ENCODE peak calls at places on chromosomes 6 and 20, in eight cellular contexts. X is GM23248, G is neural crest cell, Y is T-helper 1 cell, K is fibroblast of the conjunctiva, S is body of pancreas, R is cardiac septum, C is lung. A is an unnamed sample.

GRCh38 chr6:5012531-5012930 is 8.7 kb upstream of the RPP40 start:
- DNase-seq in X (peak), G (no peak), Y (no peak), K (no peak), S (no peak), R (no peak), C (no peak), A (no peak)

GRCh38 chr6:134517145-134517658 is 199.3 kb upstream of the SGK1 start:
- DNase-seq in X (peak), G (no peak), Y (no peak), K (peak), S (peak), R (peak), C (peak), A (peak)

GRCh38 chr6:35024601-35025054 is 116.5 kb downstream of the TCP11 start:
- DNase-seq in X (peak), G (no peak), Y (no peak), K (no peak), S (peak), R (no peak), C (peak), A (no peak)

GRCh38 chr20:17557675-17558006 is 12.2 kb upstream of the DSTN start:
- DNase-seq in X (peak), G (no peak), Y (no peak), K (no peak), S (peak), R (no peak), C (peak), A (no peak)

GRCh38 chr6:30787954-30788353 is 43.6 kb upstream of the IER3 start:
- DNase-seq in X (no peak), G (no peak), Y (no peak), K (no peak), S (no peak), R (no peak), C (no peak), A (peak)

GRCh38 chr20:52190437-52191131 is 995 bp downstream of the ZFP64 start:
- DNase-seq in X (peak), G (peak), Y (no peak), K (no peak), S (peak), R (no peak), C (no peak), A (no peak)

GRCh38 chr6:47536816-47537401 is 59.3 kb downstream of the CD2AP start:
- DNase-seq in X (no peak), G (no peak), Y (no peak), K (no peak), S (no peak), R (no peak), C (no peak), A (no peak)

GRCh38 chr6:88502391-88502790 is 336.2 kb upstream of the CNR1 start:
- DNase-seq in X (no peak), G (no peak), Y (no peak), K (no peak), S (no peak), R (no peak), C (no peak), A (no peak)

GRCh38 chr6:88856566-88856965 is 106.9 kb downstream of the RNGTT start:
- DNase-seq in X (peak), G (no peak), Y (no peak), K (no peak), S (no peak), R (no peak), C (no peak), A (no peak)

GRCh38 chr20:48901326-48901725 is 20.2 kb upstream of the ARFGEF2 start:
- DNase-seq in X (no peak), G (no peak), Y (no peak), K (no peak), S (no peak), R (no peak), C (no peak), A (no peak)

GRCh38 chr6:155954149-155954548 is 498.5 kb upstream of the NOX3 start:
- DNase-seq in X (no peak), G (no peak), Y (no peak), K (no peak), S (no peak), R (no peak), C (no peak), A (no peak)

GRCh38 chr20:63782051-63782471 is 42.5 kb downstream of the SLC2A4RG start:
- DNase-seq in X (no peak), G (no peak), Y (peak), K (no peak), S (no peak), R (no peak), C (no peak), A (no peak)

GRCh38 chr6:133551847-133552331 is 310.7 kb downstream of the EYA4 start:
- DNase-seq in X (peak), G (no peak), Y (no peak), K (peak), S (no peak), R (no peak), C (peak), A (peak)

GRCh38 chr6:107618672-107619071 is 128.8 kb downstream of the SOBP start:
- DNase-seq in X (no peak), G (no peak), Y (no peak), K (no peak), S (no peak), R (no peak), C (no peak), A (no peak)

GRCh38 chr6:13302751-13303667 is 25.3 kb downstream of the TBC1D7 start:
- DNase-seq in X (peak), G (no peak), Y (no peak), K (peak), S (no peak), R (peak), C (peak), A (peak)

GRCh38 chr6:132004668-132005067 is 53.5 kb upstream of the CCN2 start:
- DNase-seq in X (no peak), G (no peak), Y (no peak), K (no peak), S (no peak), R (no peak), C (no peak), A (no peak)

GRCh38 chr6:14021449-14021848 is 96.1 kb upstream of the CD83 start:
- DNase-seq in X (no peak), G (no peak), Y (no peak), K (no peak), S (no peak), R (no peak), C (no peak), A (no peak)

GRCh38 chr20:6026051-6026450 is 27.8 kb downstream of the LRRN4 start:
- DNase-seq in X (peak), G (no peak), Y (no peak), K (no peak), S (no peak), R (no peak), C (no peak), A (no peak)

GRCh38 chr20:46640536-46641311 is 10.5 kb downstream of the SLC13A3 start:
- DNase-seq in X (no peak), G (no peak), Y (no peak), K (no peak), S (no peak), R (no peak), C (no peak), A (no peak)

GRCh38 chr20:17878912-17879602 is 89.5 kb downstream of the SNX5 start:
- DNase-seq in X (no peak), G (no peak), Y (no peak), K (no peak), S (no peak), R (no peak), C (no peak), A (peak)

GRCh38 chr6:122833229-122833556 is 44.1 kb downstream of the SMPDL3A start:
- DNase-seq in X (no peak), G (peak), Y (no peak), K (no peak), S (no peak), R (no peak), C (no peak), A (no peak)

GRCh38 chr6:166341464-166341863 is 881 bp downstream of the SFT2D1 start:
- DNase-seq in X (peak), G (no peak), Y (no peak), K (no peak), S (no peak), R (no peak), C (no peak), A (no peak)

GRCh38 chr6:105678516-105678915 is 275.6 kb upstream of the PREP start:
- DNase-seq in X (peak), G (no peak), Y (no peak), K (no peak), S (no peak), R (no peak), C (no peak), A (no peak)

GRCh38 chr20:43949741-43950618 is 35.3 kb downstream of the TOX2 start:
- DNase-seq in X (no peak), G (no peak), Y (peak), K (no peak), S (no peak), R (no peak), C (peak), A (no peak)

GRCh38 chr20:19756756-19757486 is 1.1 kb upstream of the RIN2 start:
- DNase-seq in X (no peak), G (no peak), Y (no peak), K (no peak), S (peak), R (no peak), C (no peak), A (peak)

GRCh38 chr20:60485012-60485760 is 527.0 kb downstream of the CDH26 start:
- DNase-seq in X (no peak), G (no peak), Y (no peak), K (no peak), S (no peak), R (no peak), C (no peak), A (no peak)

GRCh38 chr20:37545516-37545915 is 17.8 kb upstream of the BLCAP start:
- DNase-seq in X (no peak), G (no peak), Y (no peak), K (no peak), S (no peak), R (no peak), C (no peak), A (no peak)

GRCh38 chr20:47351643-47352331 is 4.7 kb downstream of the ZMYND8 start:
- DNase-seq in X (no peak), G (no peak), Y (no peak), K (no peak), S (no peak), R (no peak), C (no peak), A (no peak)

GRCh38 chr20:8530022-8530421 is 398.0 kb downstream of the PLCB1 start:
- DNase-seq in X (peak), G (no peak), Y (no peak), K (no peak), S (no peak), R (no peak), C (no peak), A (no peak)

GRCh38 chr20:20214757-20215275 is 153.1 kb upstream of the INSM1 start:
- DNase-seq in X (no peak), G (no peak), Y (no peak), K (no peak), S (no peak), R (no peak), C (no peak), A (no peak)

GRCh38 chr6:36949636-36950035 is 4.9 kb upstream of the PI16 start:
- DNase-seq in X (peak), G (no peak), Y (no peak), K (no peak), S (no peak), R (no peak), C (no peak), A (no peak)